ENCODE peak calls at places on chromosomes 13 and 19, in six cellular contexts. V, T, R, O, Z and B are unnamed samples.

GRCh38 chr13:105153626-105154025 is 1381.8 kb downstream of the EFNB2 start:
- DNase-seq in T (no peak), Z (no peak), O (no peak), R (no peak), V (no peak), B (no peak)

GRCh38 chr13:93496985-93497673 is 270.5 kb downstream of the GPC6 start:
- DNase-seq in O (no peak), T (no peak), Z (no peak), R (no peak), V (no peak), B (no peak)

GRCh38 chr13:75830842-75831241 is 194.7 kb downstream of the LMO7 start:
- DNase-seq in V (no peak), T (no peak), O (no peak), Z (no peak), R (peak; percentile 41), B (peak; percentile 4)

GRCh38 chr19:19425170-19425875 is 19.8 kb downstream of the GATAD2A start:
- DNase-seq in T (no peak), V (no peak), Z (no peak), R (no peak), O (no peak), B (no peak)

GRCh38 chr13:109697936-109698335 is 88.4 kb downstream of the IRS2 start:
- DNase-seq in V (no peak), R (no peak), Z (no peak), T (no peak), O (no peak), B (no peak)

GRCh38 chr19:1935484-1936208 is 5.3 kb upstream of the CSNK1G2 start:
- DNase-seq in O (no peak), Z (no peak), V (no peak), R (peak; percentile 24), T (no peak), B (peak; percentile 10)

GRCh38 chr13:100438059-100438788 is 150.4 kb downstream of the GGACT start:
- DNase-seq in Z (no peak), T (no peak), R (no peak), V (no peak), O (no peak), B (no peak)

GRCh38 chr19:33175886-33176669 is 18.1 kb upstream of the LRP3 start:
- DNase-seq in V (no peak), O (no peak), R (peak; percentile 9), T (no peak), Z (no peak), B (no peak)

GRCh38 chr13:37627428-37627827 is 28.9 kb upstream of the POSTN start:
- DNase-seq in R (no peak), T (no peak), Z (no peak), O (no peak), V (no peak), B (no peak)

GRCh38 chr13:61039302-61039701 is 376.3 kb downstream of the PCDH20 start:
- DNase-seq in R (no peak), T (no peak), V (no peak), Z (no peak), O (no peak), B (no peak)

GRCh38 chr13:53254495-53254894 is 225.9 kb downstream of the OLFM4 start:
- DNase-seq in T (no peak), V (no peak), Z (no peak), O (no peak), R (no peak), B (no peak)

GRCh38 chr13:107301724-107302374 is 733.9 kb upstream of the ARGLU1 start:
- DNase-seq in V (no peak), O (no peak), Z (no peak), T (no peak), R (no peak), B (peak; percentile 2)